ENCODE peak calls at places on chromosomes 1 and 21, in four cellular contexts. One of them, this sample, is unnamed.

GRCh38 chr1:77068013-77068412 is 151.2 kb downstream of the PIGK start:
- DNase-seq in prostate gland: no peak
- DNase-seq in ovary: no peak
- DNase-seq in sigmoid colon: no peak
- DNase-seq in this sample: no peak

GRCh38 chr1:192639607-192640368 is 3.8 kb downstream of the RGS13 start:
- DNase-seq in prostate gland: no peak
- DNase-seq in ovary: no peak
- DNase-seq in sigmoid colon: no peak
- DNase-seq in this sample: no peak

GRCh38 chr1:22451702-22452400 is at the start of gene ZBTB40:
- DNase-seq in prostate gland: peak
- DNase-seq in ovary: peak
- DNase-seq in sigmoid colon: peak
- DNase-seq in this sample: peak

GRCh38 chr21:39705849-39706248 is 39.1 kb upstream of the IGSF5 start:
- DNase-seq in prostate gland: no peak
- DNase-seq in ovary: no peak
- DNase-seq in sigmoid colon: no peak
- DNase-seq in this sample: no peak

GRCh38 chr1:226938903-226939438 is 1.1 kb upstream of the COQ8A start:
- DNase-seq in prostate gland: no peak
- DNase-seq in ovary: no peak
- DNase-seq in sigmoid colon: no peak
- DNase-seq in this sample: no peak

GRCh38 chr1:184387871-184388670 is 1.2 kb downstream of the C1orf21 start:
- DNase-seq in prostate gland: peak
- DNase-seq in ovary: peak
- DNase-seq in sigmoid colon: peak
- DNase-seq in this sample: peak

GRCh38 chr1:203898458-203899244 is 37.3 kb downstream of the SNRPE start:
- DNase-seq in prostate gland: no peak
- DNase-seq in ovary: no peak
- DNase-seq in sigmoid colon: no peak
- DNase-seq in this sample: no peak

GRCh38 chr1:94090761-94091160 is 30.2 kb downstream of the ABCA4 start:
- DNase-seq in prostate gland: no peak
- DNase-seq in ovary: no peak
- DNase-seq in sigmoid colon: peak
- DNase-seq in this sample: no peak

GRCh38 chr1:15231714-15232201 is 15.3 kb upstream of the FHAD1 start:
- DNase-seq in prostate gland: no peak
- DNase-seq in ovary: no peak
- DNase-seq in sigmoid colon: no peak
- DNase-seq in this sample: no peak

GRCh38 chr1:184036517-184036949 is 995 bp downstream of the COLGALT2 start:
- DNase-seq in prostate gland: no peak
- DNase-seq in ovary: no peak
- DNase-seq in sigmoid colon: peak
- DNase-seq in this sample: peak

GRCh38 chr1:55007626-55008025 is 8.9 kb downstream of the BSND start:
- DNase-seq in prostate gland: no peak
- DNase-seq in ovary: no peak
- DNase-seq in sigmoid colon: no peak
- DNase-seq in this sample: no peak

GRCh38 chr1:152141971-152142584 is 16.9 kb downstream of the RPTN start:
- DNase-seq in prostate gland: peak
- DNase-seq in ovary: no peak
- DNase-seq in sigmoid colon: no peak
- DNase-seq in this sample: peak

GRCh38 chr1:90295534-90295933 is 300.6 kb downstream of the ZNF326 start:
- DNase-seq in prostate gland: no peak
- DNase-seq in ovary: no peak
- DNase-seq in sigmoid colon: no peak
- DNase-seq in this sample: no peak

GRCh38 chr1:175887981-175888428 is 144.6 kb upstream of the TNR start:
- DNase-seq in prostate gland: no peak
- DNase-seq in ovary: no peak
- DNase-seq in sigmoid colon: no peak
- DNase-seq in this sample: peak

GRCh38 chr1:154170547-154171221 is 15.8 kb upstream of the NUP210L start:
- DNase-seq in prostate gland: no peak
- DNase-seq in ovary: no peak
- DNase-seq in sigmoid colon: no peak
- DNase-seq in this sample: no peak

GRCh38 chr1:39832294-39832693 is 43.6 kb upstream of the BMP8B start:
- DNase-seq in prostate gland: no peak
- DNase-seq in ovary: no peak
- DNase-seq in sigmoid colon: no peak
- DNase-seq in this sample: no peak

GRCh38 chr1:154206212-154206611 is at the start of gene CFAP141:
- DNase-seq in prostate gland: no peak
- DNase-seq in ovary: no peak
- DNase-seq in sigmoid colon: no peak
- DNase-seq in this sample: no peak

GRCh38 chr21:35779690-35780570 is 280.4 kb downstream of the SETD4 start:
- DNase-seq in prostate gland: no peak
- DNase-seq in ovary: no peak
- DNase-seq in sigmoid colon: no peak
- DNase-seq in this sample: no peak

GRCh38 chr1:228265167-228265566 is 57.3 kb downstream of the OBSCN start:
- DNase-seq in prostate gland: no peak
- DNase-seq in ovary: no peak
- DNase-seq in sigmoid colon: no peak
- DNase-seq in this sample: no peak

GRCh38 chr1:24805534-24806301 is 60.5 kb downstream of the CLIC4 start:
- DNase-seq in prostate gland: no peak
- DNase-seq in ovary: no peak
- DNase-seq in sigmoid colon: no peak
- DNase-seq in this sample: no peak

GRCh38 chr1:209929751-209930150 is 8.3 kb upstream of the SYT14 start:
- DNase-seq in prostate gland: no peak
- DNase-seq in ovary: no peak
- DNase-seq in sigmoid colon: no peak
- DNase-seq in this sample: no peak

GRCh38 chr1:12478612-12478985 is 139.4 kb downstream of the DHRS3 start:
- DNase-seq in prostate gland: no peak
- DNase-seq in ovary: no peak
- DNase-seq in sigmoid colon: no peak
- DNase-seq in this sample: peak

GRCh38 chr21:43269981-43270670 is 101.3 kb downstream of the CRYAA start:
- DNase-seq in prostate gland: no peak
- DNase-seq in ovary: no peak
- DNase-seq in sigmoid colon: no peak
- DNase-seq in this sample: no peak

GRCh38 chr1:74426208-74426932 is 86.0 kb downstream of the LRRC53 start:
- DNase-seq in prostate gland: no peak
- DNase-seq in ovary: no peak
- DNase-seq in sigmoid colon: no peak
- DNase-seq in this sample: no peak

GRCh38 chr1:161180643-161181042 is 3.3 kb upstream of the B4GALT3 start:
- DNase-seq in prostate gland: no peak
- DNase-seq in ovary: no peak
- DNase-seq in sigmoid colon: no peak
- DNase-seq in this sample: no peak
- TF ChIP-seq CTCF in prostate gland: no peak
- TF ChIP-seq CTCF in ovary: no peak
- TF ChIP-seq CTCF in sigmoid colon: no peak
- TF ChIP-seq CTCF in this sample: no peak

GRCh38 chr1:229710746-229711145 is 84.7 kb downstream of the URB2 start:
- DNase-seq in prostate gland: no peak
- DNase-seq in ovary: no peak
- DNase-seq in sigmoid colon: no peak
- DNase-seq in this sample: no peak
- TF ChIP-seq CTCF in prostate gland: no peak
- TF ChIP-seq CTCF in ovary: no peak
- TF ChIP-seq CTCF in sigmoid colon: no peak
- TF ChIP-seq CTCF in this sample: no peak

DNA sequence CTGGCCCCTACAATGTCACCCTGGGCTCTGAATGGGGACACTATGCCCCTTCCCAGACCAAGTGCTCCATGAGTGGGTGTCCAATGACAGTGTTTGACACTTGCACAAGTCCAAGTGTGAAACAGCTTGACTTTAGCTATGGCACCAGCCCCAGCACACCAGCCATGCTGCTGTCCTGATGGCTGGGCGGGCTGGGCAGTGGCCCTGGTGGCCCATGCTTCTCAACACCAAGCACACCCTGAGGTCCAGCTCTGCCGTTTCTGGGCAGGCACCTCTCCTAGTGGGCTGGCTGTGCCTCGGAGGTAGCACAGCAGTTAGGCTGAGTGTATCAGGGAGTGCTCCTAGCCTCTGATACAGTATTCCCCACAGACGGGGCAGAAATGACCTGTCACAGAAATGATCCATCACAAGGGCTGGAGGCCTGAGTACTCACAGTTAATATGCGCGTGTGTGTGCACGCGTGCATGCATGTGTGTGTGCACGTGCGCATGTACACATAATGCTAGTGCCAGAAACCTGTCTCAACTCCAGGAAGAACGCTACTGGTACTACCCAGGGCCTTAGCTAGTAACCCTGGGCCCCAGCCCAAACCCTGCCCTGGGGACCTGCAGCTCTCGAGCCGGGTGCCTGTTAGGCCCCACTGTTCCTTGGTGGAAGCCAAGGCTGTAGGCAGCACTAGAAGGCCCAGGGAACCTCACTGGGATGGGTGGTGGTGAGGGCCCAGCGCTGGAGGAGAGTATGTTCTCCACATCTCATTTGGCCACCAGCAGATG is 134.0 kb downstream of the DMRTB1 start:
- DNase-seq in prostate gland: no peak
- DNase-seq in ovary: no peak
- DNase-seq in sigmoid colon: no peak
- DNase-seq in this sample: no peak
- TF ChIP-seq CTCF in prostate gland: no peak
- TF ChIP-seq CTCF in ovary: no peak
- TF ChIP-seq CTCF in sigmoid colon: no peak
- TF ChIP-seq CTCF in this sample: no peak

DNA sequence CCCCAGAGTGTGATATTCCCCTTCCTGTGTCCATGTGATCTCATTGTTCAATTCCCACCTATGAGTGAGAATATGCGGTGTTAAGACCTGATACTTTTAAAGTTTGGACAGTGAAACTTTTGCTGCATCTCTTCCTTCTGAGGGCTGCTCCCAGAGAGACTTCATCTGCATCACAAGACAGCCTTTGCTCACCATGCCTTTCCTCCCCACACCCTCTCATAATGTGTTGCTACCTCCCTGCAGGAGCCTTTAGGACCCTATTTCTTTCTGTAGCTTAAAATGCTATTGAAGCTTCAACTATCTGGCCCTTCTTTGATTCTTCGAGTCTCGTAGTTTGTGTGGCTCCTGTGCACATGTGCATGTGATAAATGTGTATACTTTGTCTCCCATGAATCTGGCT is 23.7 kb downstream of the LEPR start:
- DNase-seq in prostate gland: no peak
- DNase-seq in ovary: no peak
- DNase-seq in sigmoid colon: no peak
- DNase-seq in this sample: no peak
- TF ChIP-seq CTCF in prostate gland: no peak
- TF ChIP-seq CTCF in ovary: no peak
- TF ChIP-seq CTCF in sigmoid colon: no peak
- TF ChIP-seq CTCF in this sample: no peak

This sample was measured in nephron progenitor cell.